ENCODE peak calls at places on chromosomes 11 and 22, in four cellular contexts. One of them, this sample, is unnamed.

GRCh38 chr11:17003426-17003825 is 10.8 kb downstream of the PLEKHA7 start:
- DNase-seq in HepG2: no peak
- DNase-seq in HCT116: no peak
- DNase-seq in K562: no peak
- DNase-seq in this sample: no peak

GRCh38 chr11:130726234-130726559 is 190.1 kb downstream of the SNX19 start:
- DNase-seq in HepG2: no peak
- DNase-seq in HCT116: no peak
- DNase-seq in K562: no peak
- DNase-seq in this sample: no peak

GRCh38 chr11:77051511-77051910 is 15.3 kb upstream of the CAPN5 start:
- DNase-seq in HepG2: no peak
- DNase-seq in HCT116: no peak
- DNase-seq in K562: no peak
- DNase-seq in this sample: no peak

GRCh38 chr11:65862191-65862735 is 2.0 kb downstream of the MUS81 start:
- DNase-seq in HepG2: no peak
- DNase-seq in HCT116: no peak
- DNase-seq in K562: no peak
- DNase-seq in this sample: no peak

GRCh38 chr11:84819561-84819960 is 807.6 kb downstream of the DLG2 start:
- DNase-seq in HepG2: no peak
- DNase-seq in HCT116: no peak
- DNase-seq in K562: no peak
- DNase-seq in this sample: no peak

GRCh38 chr11:84430661-84431060 is 1144.5 kb upstream of the CCDC90B start:
- DNase-seq in HepG2: no peak
- DNase-seq in HCT116: no peak
- DNase-seq in K562: no peak
- DNase-seq in this sample: no peak

GRCh38 chr11:68150029-68150428 is 28.8 kb upstream of the CHKA start:
- DNase-seq in HepG2: peak
- DNase-seq in HCT116: no peak
- DNase-seq in K562: peak
- DNase-seq in this sample: peak

GRCh38 chr11:119323532-119324033 is 6.7 kb upstream of the MCAM start:
- DNase-seq in HepG2: peak
- DNase-seq in HCT116: peak
- DNase-seq in K562: peak
- DNase-seq in this sample: no peak

GRCh38 chr11:33959855-33960400 is 68.1 kb upstream of the LMO2 start:
- DNase-seq in HepG2: no peak
- DNase-seq in HCT116: no peak
- DNase-seq in K562: no peak
- DNase-seq in this sample: no peak

GRCh38 chr22:26471522-26471921 is 12.1 kb downstream of the HPS4 start:
- DNase-seq in HepG2: peak
- DNase-seq in HCT116: peak
- DNase-seq in K562: no peak
- DNase-seq in this sample: no peak

GRCh38 chr11:23236846-23237550 is 376.7 kb upstream of the CCDC179 start:
- DNase-seq in HepG2: no peak
- DNase-seq in HCT116: no peak
- DNase-seq in K562: no peak
- DNase-seq in this sample: no peak

DNA sequence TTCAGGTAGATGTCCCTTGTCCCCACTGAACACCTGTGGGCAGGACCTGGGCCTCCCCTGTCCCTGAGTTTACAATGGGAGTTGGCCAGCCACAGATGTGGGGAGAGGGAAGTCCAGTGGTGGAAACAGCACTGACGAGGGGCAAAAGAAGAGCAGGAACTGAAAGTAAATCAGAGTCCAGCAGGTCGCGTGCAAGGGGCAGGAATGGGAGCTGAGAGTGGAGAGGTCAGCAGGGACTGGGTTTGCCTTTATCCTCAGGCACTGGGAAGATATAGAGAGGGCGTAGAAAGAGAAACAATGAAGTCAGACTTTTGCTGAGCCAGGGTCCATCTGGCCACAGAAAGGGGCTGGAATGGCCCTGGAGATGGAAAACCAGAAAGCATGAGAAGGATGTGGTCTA is 8.5 kb downstream of the P2RY6 start:
- DNase-seq in HepG2: no peak
- DNase-seq in HCT116: no peak
- DNase-seq in K562: no peak
- DNase-seq in this sample: no peak
- TF ChIP-seq FOSL1 in HepG2: no peak
- TF ChIP-seq FOSL1 in HCT116: no peak
- TF ChIP-seq FOSL1 in K562: no peak
- TF ChIP-seq FOSL1 in this sample: no peak

GRCh38 chr11:74357449-74357848 is 40.8 kb downstream of the PGM2L1 start:
- DNase-seq in HepG2: no peak
- DNase-seq in HCT116: no peak
- DNase-seq in K562: no peak
- DNase-seq in this sample: no peak
- TF ChIP-seq FOSL1 in HepG2: no peak
- TF ChIP-seq FOSL1 in HCT116: no peak
- TF ChIP-seq FOSL1 in K562: no peak
- TF ChIP-seq FOSL1 in this sample: no peak

GRCh38 chr11:43797337-43797736 is 83.3 kb upstream of the ALKBH3 start:
- DNase-seq in HepG2: no peak
- DNase-seq in HCT116: no peak
- DNase-seq in K562: no peak
- DNase-seq in this sample: no peak
- TF ChIP-seq FOSL1 in HepG2: no peak
- TF ChIP-seq FOSL1 in HCT116: no peak
- TF ChIP-seq FOSL1 in K562: no peak
- TF ChIP-seq FOSL1 in this sample: no peak

GRCh38 chr11:123406441-123407123 is 23.5 kb upstream of the GRAMD1B start:
- DNase-seq in HepG2: no peak
- DNase-seq in HCT116: no peak
- DNase-seq in K562: no peak
- DNase-seq in this sample: no peak

GRCh38 chr11:123409456-123409801 is 20.6 kb upstream of the GRAMD1B start:
- DNase-seq in HepG2: no peak
- DNase-seq in HCT116: no peak
- DNase-seq in K562: no peak
- DNase-seq in this sample: no peak

GRCh38 chr11:123408619-123409455 is 21.2 kb upstream of the GRAMD1B start:
- DNase-seq in HepG2: no peak
- DNase-seq in HCT116: no peak
- DNase-seq in K562: no peak
- DNase-seq in this sample: no peak

GRCh38 chr11:123407996-123408597 is 22.0 kb upstream of the GRAMD1B start:
- DNase-seq in HepG2: no peak
- DNase-seq in HCT116: no peak
- DNase-seq in K562: no peak
- DNase-seq in this sample: no peak

DNA sequence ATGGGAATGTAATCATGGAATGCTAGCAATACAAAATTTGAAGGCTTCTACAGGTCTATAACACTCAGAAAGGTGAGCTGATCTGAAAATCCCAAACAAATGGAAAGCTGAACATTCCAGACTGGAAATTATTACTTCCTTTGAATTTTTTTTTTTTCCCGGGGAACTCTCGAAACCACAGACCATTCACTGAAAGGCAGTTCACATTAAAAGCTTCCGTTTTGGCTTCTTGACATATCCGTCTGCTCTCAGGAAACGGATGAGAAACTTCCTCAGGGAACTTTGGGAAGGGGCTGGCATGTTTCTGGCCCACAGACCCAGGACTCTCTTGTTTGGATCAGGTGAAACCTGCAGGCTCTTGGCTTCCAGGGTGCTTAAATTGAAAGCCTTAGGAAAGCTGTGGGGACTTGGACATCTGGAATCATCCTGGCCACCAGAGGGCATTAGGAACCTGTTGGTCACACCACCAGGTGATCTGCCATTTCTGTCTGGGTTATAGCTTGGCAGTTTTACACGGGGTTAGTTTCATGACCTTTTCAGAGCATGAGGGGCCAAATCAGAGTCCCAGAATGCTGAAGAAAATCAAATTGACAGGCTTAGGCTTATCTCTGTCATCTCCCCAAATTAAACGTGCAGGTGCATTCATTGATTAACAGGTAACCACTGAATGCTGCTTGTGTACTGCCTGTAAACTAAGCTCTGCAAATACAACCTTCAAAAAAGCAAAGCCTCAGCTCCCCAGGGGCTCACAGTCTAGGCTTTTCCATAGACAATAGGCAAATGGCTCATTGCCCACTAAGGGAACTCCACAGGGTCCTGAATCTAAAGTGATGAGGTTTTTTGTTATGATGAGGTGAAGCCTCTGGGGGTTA is 22.7 kb upstream of the GRAMD1B start:
- DNase-seq in HepG2: peak
- DNase-seq in HCT116: peak
- DNase-seq in K562: peak
- DNase-seq in this sample: peak
- TF ChIP-seq FOSL1 in HepG2: no peak
- TF ChIP-seq FOSL1 in HCT116: no peak
- TF ChIP-seq FOSL1 in K562: no peak
- TF ChIP-seq FOSL1 in this sample: no peak

GRCh38 chr11:12271826-12272366 is 105.5 kb upstream of the PARVA start:
- DNase-seq in HepG2: no peak
- DNase-seq in HCT116: no peak
- DNase-seq in K562: no peak
- DNase-seq in this sample: no peak

GRCh38 chr11:12273618-12273995 is 103.8 kb upstream of the PARVA start:
- DNase-seq in HepG2: no peak
- DNase-seq in HCT116: no peak
- DNase-seq in K562: no peak
- DNase-seq in this sample: no peak

GRCh38 chr11:12274558-12275197 is 102.7 kb upstream of the PARVA start:
- DNase-seq in HepG2: no peak
- DNase-seq in HCT116: no peak
- DNase-seq in K562: peak
- DNase-seq in this sample: no peak

GRCh38 chr11:12274056-12274455 is 103.3 kb upstream of the PARVA start:
- DNase-seq in HepG2: no peak
- DNase-seq in HCT116: no peak
- DNase-seq in K562: no peak
- DNase-seq in this sample: no peak

DNA sequence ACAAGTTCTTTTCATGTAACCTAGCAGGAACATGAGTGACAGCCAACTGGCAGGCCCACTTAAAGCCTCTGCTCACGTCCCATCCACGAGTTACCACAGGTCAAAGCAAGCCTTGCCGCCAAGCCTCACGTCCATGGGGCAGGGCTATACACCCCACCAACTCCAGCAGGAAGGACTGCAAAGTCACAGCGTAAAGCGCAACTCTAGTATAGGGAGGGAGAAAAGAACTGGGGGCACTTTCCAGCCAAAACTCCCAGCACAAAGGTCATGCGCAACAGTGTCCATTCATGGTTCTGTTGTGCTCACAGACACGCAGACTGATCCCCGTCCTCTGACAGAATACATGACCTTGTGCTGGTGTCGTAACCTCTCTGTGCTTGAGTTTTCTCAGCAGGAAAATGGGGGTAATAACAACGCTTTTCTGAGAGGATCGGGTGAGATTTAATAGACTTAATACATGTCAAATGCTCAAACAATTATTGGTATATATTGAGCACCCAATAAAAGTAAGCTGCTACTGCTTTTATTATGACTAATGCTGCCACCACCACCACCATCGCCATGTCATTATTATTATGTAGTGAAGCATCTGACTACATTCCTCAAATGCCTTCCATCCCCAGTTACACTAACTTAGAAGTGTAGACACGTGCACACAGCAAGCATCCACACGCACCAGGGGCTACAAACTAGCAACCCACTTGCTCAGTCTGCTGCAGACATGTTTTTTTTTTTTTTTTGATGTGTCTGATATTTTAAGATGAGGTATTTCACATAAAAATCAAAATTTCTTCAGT is 104.4 kb upstream of the PARVA start:
- DNase-seq in HepG2: peak
- DNase-seq in HCT116: no peak
- DNase-seq in K562: no peak
- DNase-seq in this sample: no peak
- TF ChIP-seq FOSL1 in HepG2: no peak
- TF ChIP-seq FOSL1 in HCT116: no peak
- TF ChIP-seq FOSL1 in K562: no peak
- TF ChIP-seq FOSL1 in this sample: no peak

DNA sequence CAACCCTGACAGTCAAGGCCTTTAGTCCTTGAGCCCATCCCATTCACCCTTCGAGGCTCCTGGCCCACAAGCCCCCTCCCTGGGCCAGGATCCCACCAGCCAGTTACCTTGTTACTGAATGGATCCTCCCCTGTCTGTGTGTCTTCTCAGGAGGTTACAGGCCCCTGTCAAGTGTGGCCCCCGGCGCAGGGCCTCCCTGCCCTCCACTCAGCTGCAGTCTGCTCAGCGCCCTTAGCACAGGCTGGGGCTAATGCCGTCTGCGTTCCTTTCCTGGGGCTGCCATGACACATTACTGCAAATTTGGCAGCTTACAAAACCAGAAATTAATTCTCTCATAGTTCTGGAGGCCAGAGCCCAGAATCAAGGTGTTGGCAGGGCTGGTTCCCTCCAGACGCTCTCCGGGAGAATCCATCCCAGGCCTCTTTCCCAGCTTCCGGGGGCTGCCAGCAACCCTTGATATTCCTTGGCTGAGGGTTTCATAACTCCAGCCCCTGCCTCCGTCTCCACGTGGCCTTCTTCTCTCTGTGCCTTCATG is 9.4 kb upstream of the SYT12 start:
- DNase-seq in HepG2: no peak
- DNase-seq in HCT116: no peak
- DNase-seq in K562: no peak
- DNase-seq in this sample: no peak
- TF ChIP-seq FOSL1 in HepG2: no peak
- TF ChIP-seq FOSL1 in HCT116: no peak
- TF ChIP-seq FOSL1 in K562: no peak
- TF ChIP-seq FOSL1 in this sample: no peak

GRCh38 chr22:20568502-20569058 is 61.2 kb downstream of the MED15 start:
- DNase-seq in HepG2: no peak
- DNase-seq in HCT116: no peak
- DNase-seq in K562: no peak
- DNase-seq in this sample: no peak
- TF ChIP-seq FOSL1 in HepG2: no peak
- TF ChIP-seq FOSL1 in HCT116: no peak
- TF ChIP-seq FOSL1 in K562: no peak
- TF ChIP-seq FOSL1 in this sample: no peak